ENCODE peak calls at places on chromosomes 11 and 22, in four cellular contexts. F is heart right ventricle, D is A549, S is G401. T is an unnamed sample.

GRCh38 chr11:35951659-35952058 is 7.8 kb downstream of the LDLRAD3 start:
- DNase-seq in D (no peak), S (no peak), F (no peak), T (no peak)

GRCh38 chr11:65622011-65622410 is 6.4 kb downstream of the PCNX3 start:
- DNase-seq in S (no peak), F (no peak), D (no peak), T (no peak)

GRCh38 chr22:20469110-20469855 is 26.3 kb downstream of the KLHL22 start:
- DNase-seq in F (no peak), D (no peak), S (no peak), T (no peak)

GRCh38 chr11:33980896-33981295 is 70.6 kb upstream of the CAPRIN1 start:
- DNase-seq in F (no peak), S (no peak), D (no peak), T (no peak)

GRCh38 chr11:123569387-123569786 is 85.0 kb downstream of the SCN3B start:
- DNase-seq in D (no peak), F (no peak), S (no peak), T (no peak)

GRCh38 chr11:120130991-120131760 is 6.7 kb downstream of the TRIM29 start:
- DNase-seq in F (no peak), D (no peak), S (no peak), T (no peak)

GRCh38 chr11:74783241-74783871 is 34.7 kb downstream of the RNF169 start:
- DNase-seq in S (no peak), D (peak), F (peak), T (no peak)

GRCh38 chr22:25475554-25476022 is 88.9 kb upstream of the GRK3 start:
- DNase-seq in F (peak), D (peak), S (peak), T (peak)

GRCh38 chr11:79069504-79069903 is 371.3 kb downstream of the TENM4 start:
- DNase-seq in S (no peak), D (no peak), F (no peak), T (no peak)

GRCh38 chr11:65588199-65589054 is 7.2 kb downstream of the KCNK7 start:
- DNase-seq in D (peak), S (peak), F (peak), T (no peak)

GRCh38 chr11:42840856-42841255 is 470.9 kb upstream of the API5 start:
- DNase-seq in S (no peak), D (no peak), F (no peak), T (no peak)

GRCh38 chr11:12508151-12508740 is 130.9 kb downstream of the PARVA start:
- DNase-seq in D (no peak), S (no peak), F (peak), T (no peak)

GRCh38 chr11:3841426-3842304 is 906 bp upstream of the RHOG start:
- DNase-seq in D (peak), S (peak), F (peak), T (peak)

GRCh38 chr22:18032455-18033101 is 8.2 kb upstream of the MICAL3 start:
- DNase-seq in D (peak), S (peak), F (no peak), T (no peak)

GRCh38 chr22:37431366-37431765 is 4.1 kb upstream of the ELFN2 start:
- DNase-seq in D (peak), S (no peak), F (no peak), T (no peak)

GRCh38 chr11:132158696-132159095 is 788.3 kb downstream of the NTM start:
- DNase-seq in F (no peak), S (no peak), D (no peak), T (no peak)

GRCh38 chr11:5285703-5286102 is 16.0 kb upstream of the HBE1 start:
- DNase-seq in S (no peak), D (no peak), F (no peak), T (no peak)

GRCh38 chr11:110422306-110422924 is 7.3 kb upstream of the FDX1 start:
- DNase-seq in S (no peak), D (no peak), F (no peak), T (no peak)

GRCh38 chr11:36469063-36469462 is 41.0 kb downstream of the TRAF6 start:
- DNase-seq in S (no peak), F (no peak), D (peak), T (no peak)

GRCh38 chr11:57888385-57888784 is 126.8 kb downstream of the CTNND1 start:
- DNase-seq in F (no peak), S (no peak), D (no peak), T (no peak)

GRCh38 chr11:43922295-43922648 is 20.2 kb upstream of the C11orf96 start:
- DNase-seq in D (no peak), S (no peak), F (no peak), T (no peak)

GRCh38 chr22:19966908-19967750 is 25.5 kb upstream of the TXNRD2 start:
- DNase-seq in F (no peak), D (no peak), S (no peak), T (no peak)

GRCh38 chr22:16989915-16990314 is 18.1 kb downstream of the GAB4 start:
- DNase-seq in S (no peak), D (no peak), F (no peak), T (no peak)

GRCh38 chr11:61496602-61497400 is 11.7 kb upstream of the LRRC10B start:
- DNase-seq in D (no peak), S (no peak), F (no peak), T (no peak)

GRCh38 chr22:46769191-46769675 is 6.8 kb downstream of the TBC1D22A start:
- DNase-seq in D (no peak), S (peak), F (no peak), T (no peak)

GRCh38 chr11:123532131-123532530 is 102.1 kb downstream of the GRAMD1B start:
- DNase-seq in F (no peak), D (no peak), S (no peak), T (no peak)

GRCh38 chr11:44538375-44539054 is 26.9 kb upstream of the CD82 start:
- DNase-seq in D (peak), F (peak), S (peak), T (peak)

GRCh38 chr22:50081426-50082196 is 3.6 kb downstream of the MLC1 start:
- DNase-seq in S (no peak), F (no peak), D (no peak), T (no peak)